ENCODE peak calls at places on chromosomes 4 and X, in four cellular contexts. N, W, Z and K are unnamed samples.

GRCh38 chr4:184457530-184458249 is 16.7 kb downstream of the IRF2 start:
- DNase-seq in N (no peak), W (no peak), Z (no peak), K (no peak)

GRCh38 chr4:95204267-95204835 is 344.4 kb downstream of the UNC5C start:
- DNase-seq in N (no peak), Z (no peak), W (peak), K (no peak)

GRCh38 chr4:45438047-45438446 is 685.8 kb downstream of the GABRG1 start:
- DNase-seq in N (peak), W (peak), Z (peak), K (no peak)

GRCh38 chr4:181896609-181897008 is 346.6 kb upstream of the TENM3 start:
- DNase-seq in N (no peak), Z (no peak), W (no peak), K (no peak)

GRCh38 chrX:20711366-20711765 is 444.7 kb upstream of the RPS6KA3 start:
- DNase-seq in N (no peak), W (no peak), Z (no peak), K (no peak)

GRCh38 chr4:111494971-111495370 is 650.3 kb upstream of the FAM241A start:
- DNase-seq in Z (no peak), W (no peak), N (no peak), K (no peak)

GRCh38 chr4:56181140-56181950 is 205.9 kb downstream of the AASDH start:
- DNase-seq in W (no peak), N (no peak), Z (peak), K (no peak)

GRCh38 chrX:67781132-67781531 is 237.3 kb downstream of the AR start:
- DNase-seq in W (no peak), N (no peak), Z (no peak), K (no peak)

GRCh38 chr4:138259296-138259695 is 17.1 kb upstream of the SLC7A11 start:
- DNase-seq in Z (peak), N (no peak), W (no peak), K (no peak)

GRCh38 chrX:53421772-53422090 is 723 bp downstream of the SMC1A start:
- DNase-seq in W (no peak), Z (no peak), N (no peak), K (no peak)

GRCh38 chr4:14887842-14888433 is 114.3 kb upstream of the CPEB2 start:
- DNase-seq in Z (peak), W (no peak), N (no peak), K (no peak)

GRCh38 chr4:4673070-4673469 is 131.2 kb upstream of the STX18 start:
- DNase-seq in Z (peak), W (no peak), N (peak), K (no peak)

GRCh38 chrX:154409222-154409871 is at the start of gene DNASE1L1:
- DNase-seq in N (peak), Z (peak), W (peak), K (no peak)

GRCh38 chr4:147776600-147777175 is 44.8 kb downstream of the ARHGAP10 start:
- DNase-seq in W (no peak), N (no peak), Z (no peak), K (no peak)

GRCh38 chr4:138175337-138175794 is 66.8 kb downstream of the SLC7A11 start:
- DNase-seq in W (no peak), N (peak), Z (peak), K (no peak)

GRCh38 chrX:53685711-53686110 is 808 bp downstream of the HUWE1 start:
- DNase-seq in Z (peak), W (no peak), N (no peak), K (no peak)

GRCh38 chr4:158958489-158959270 is 144.2 kb upstream of the RAPGEF2 start:
- DNase-seq in W (no peak), Z (peak), N (no peak), K (no peak)

GRCh38 chrX:56978172-56978571 is 17.2 kb downstream of the SPIN3 start:
- DNase-seq in N (peak), W (peak), Z (peak), K (no peak)

GRCh38 chrX:108348525-108348924 is 89.7 kb downstream of the COL4A6 start:
- DNase-seq in N (no peak), W (no peak), Z (no peak), K (no peak)

GRCh38 chr4:100240008-100240407 is 49.7 kb upstream of the DDIT4L start:
- DNase-seq in W (no peak), N (no peak), Z (no peak), K (no peak)

GRCh38 chrX:77622233-77622632 is 163.8 kb downstream of the ATRX start:
- DNase-seq in W (no peak), Z (no peak), N (no peak), K (no peak)

GRCh38 chr4:115944146-115944905 is 830.9 kb upstream of the NDST4 start:
- DNase-seq in W (no peak), Z (no peak), N (no peak), K (no peak)

GRCh38 chrX:130139474-130140201 is 26.0 kb downstream of the AIFM1 start:
- DNase-seq in N (no peak), Z (no peak), W (no peak), K (no peak)

GRCh38 chrX:16836371-16836770 is 33.8 kb downstream of the RBBP7 start:
- DNase-seq in W (no peak), N (peak), Z (peak), K (no peak)

DNA sequence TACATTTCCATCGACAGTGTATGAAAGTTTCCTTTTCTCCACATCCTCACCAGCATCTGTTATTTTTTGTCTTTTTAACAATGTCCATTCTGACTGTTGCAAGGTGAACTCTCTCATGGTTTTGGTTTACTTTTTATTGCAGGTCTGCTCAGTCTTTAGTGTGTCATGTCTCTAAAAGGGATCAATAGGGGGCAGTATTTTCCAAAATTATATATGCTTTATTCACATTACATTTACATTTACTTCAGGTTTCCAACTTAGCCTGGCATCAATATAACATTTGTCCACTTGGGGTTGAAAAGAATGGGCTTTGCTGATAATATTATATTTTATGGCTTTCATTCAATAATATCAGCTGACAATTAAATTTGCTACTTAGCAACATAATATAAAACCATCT is 265.0 kb upstream of the SLITRK2 start:
- DNase-seq in W (no peak), Z (no peak), N (peak), K (no peak)
- H3K4me3 ChIP-seq in W (no peak), Z (no peak), N (no peak), K (no peak)

GRCh38 chrX:71253253-71254091 is 468 bp downstream of the ZMYM3 start:
- DNase-seq in N (peak), Z (peak), W (no peak), K (no peak)

GRCh38 chrX:71251456-71251973 is 2.4 kb downstream of the ZMYM3 start:
- DNase-seq in W (no peak), Z (no peak), N (no peak), K (no peak)

GRCh38 chrX:71254092-71254941 is at the start of gene ZMYM3:
- DNase-seq in N (peak), Z (peak), W (peak), K (no peak)

GRCh38 chrX:71252221-71252620 is 1.7 kb downstream of the ZMYM3 start:
- DNase-seq in W (no peak), Z (no peak), N (no peak), K (no peak)

DNA sequence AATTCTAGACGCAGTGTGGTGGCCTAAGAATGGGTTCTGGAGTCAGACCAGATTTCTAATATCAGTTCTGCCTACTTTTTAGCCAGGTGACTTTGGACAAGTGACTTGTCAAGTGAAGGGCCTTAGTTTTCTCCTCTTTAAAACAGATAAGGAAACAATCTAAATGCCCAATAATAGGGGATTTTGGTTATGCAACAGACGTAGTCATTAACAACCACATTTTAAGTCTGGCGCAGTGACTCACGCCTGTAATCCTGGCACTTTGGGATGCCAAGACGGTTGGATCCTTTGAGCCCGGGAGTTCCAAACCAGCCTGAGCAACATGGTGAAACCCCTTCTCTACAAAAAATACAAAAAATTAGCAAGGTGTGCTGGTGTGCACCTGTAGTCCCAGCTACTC is 2.1 kb upstream of the ZMYM3 start:
- DNase-seq in Z (peak), W (no peak), N (no peak), K (no peak)
- TF ChIP-seq CTCF in Z (no peak), W (no peak), N (no peak), K (no peak)

DNA sequence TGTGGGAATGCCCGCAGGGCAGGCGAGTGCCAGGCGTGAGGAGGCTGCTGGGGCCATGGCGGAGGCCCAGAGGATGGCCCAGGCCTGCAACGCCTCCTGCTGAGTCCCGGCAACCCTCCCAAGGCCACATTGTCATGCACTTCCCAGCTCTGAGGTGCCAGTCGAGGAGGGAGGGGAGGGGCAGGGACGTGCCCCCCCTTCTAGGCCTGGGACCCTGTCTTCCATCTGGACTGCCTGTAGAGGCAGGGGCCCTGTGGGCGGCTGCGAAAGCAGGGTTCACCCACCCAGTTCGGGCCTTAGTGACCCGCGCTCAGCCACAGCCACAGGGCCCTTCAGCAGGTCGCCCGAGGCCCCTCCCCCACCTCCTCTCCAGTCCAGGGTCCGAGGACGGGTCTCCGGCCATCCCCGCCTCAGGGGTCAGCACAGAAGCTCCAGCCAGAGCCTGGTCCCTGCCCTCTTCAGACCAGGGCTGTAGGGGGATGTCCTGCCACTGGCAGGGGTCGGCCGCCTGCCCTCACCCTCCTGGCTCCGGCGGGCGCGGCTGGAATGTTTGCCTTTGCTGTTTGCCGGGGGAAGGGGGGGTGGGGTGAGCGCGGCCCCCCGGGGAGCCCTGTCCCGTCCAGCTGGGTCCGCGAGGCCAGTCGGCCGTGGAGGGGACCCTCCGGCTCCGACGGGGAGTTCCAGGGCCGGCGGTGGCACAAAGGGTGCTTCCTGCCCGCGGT is 26.6 kb upstream of the FGFR3 start:
- DNase-seq in W (no peak), Z (no peak), N (no peak), K (no peak)
- H3K4me3 ChIP-seq in W (peak), Z (peak), N (no peak), K (peak)

DNA sequence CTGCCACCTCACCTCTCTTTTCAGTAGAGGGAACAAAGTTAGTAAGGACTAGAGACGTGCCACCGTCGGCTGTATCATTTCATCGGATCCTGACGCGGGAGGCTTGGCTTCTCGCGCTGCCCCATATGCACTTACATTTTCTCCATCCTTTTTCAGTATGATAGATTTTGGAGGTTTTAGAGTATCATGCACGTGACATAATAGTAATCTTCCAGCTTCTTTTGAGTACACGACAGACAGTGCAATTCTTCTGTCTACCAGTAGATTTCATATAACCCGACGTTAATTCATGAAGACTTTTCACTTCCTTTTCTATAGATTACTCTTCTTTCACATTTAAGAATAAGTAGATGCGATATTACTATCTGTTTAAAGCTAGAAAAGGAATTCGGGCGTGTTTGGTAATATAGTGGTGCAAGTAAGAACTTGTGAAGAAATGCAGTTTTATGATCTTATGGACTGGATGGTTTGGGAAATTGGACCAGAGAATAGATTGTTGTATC is 995 bp downstream of the CDS1 start:
- DNase-seq in N (peak), Z (peak), W (no peak), K (no peak)
- TF ChIP-seq CTCF in N (no peak), Z (peak), W (no peak), K (no peak)

GRCh38 chr4:140858897-140859296 is 102.7 kb upstream of the TBC1D9 start:
- DNase-seq in Z (peak), W (peak), N (no peak), K (no peak)

GRCh38 chr4:140862182-140862442 is 105.9 kb upstream of the TBC1D9 start:
- DNase-seq in Z (no peak), N (no peak), W (no peak), K (no peak)

GRCh38 chr4:140856692-140857091 is 100.5 kb upstream of the TBC1D9 start:
- DNase-seq in W (peak), Z (peak), N (peak), K (no peak)

GRCh38 chr4:140861359-140862181 is 105.4 kb upstream of the TBC1D9 start:
- DNase-seq in Z (peak), N (peak), W (peak), K (peak)

GRCh38 chr4:140857111-140857510 is 100.9 kb upstream of the TBC1D9 start:
- DNase-seq in N (no peak), Z (peak), W (no peak), K (no peak)
- H3K4me3 ChIP-seq in N (no peak), Z (no peak), W (peak), K (no peak)

GRCh38 chr4:7704625-7705024 is 235.0 kb downstream of the AFAP1 start:
- DNase-seq in N (no peak), W (no peak), Z (no peak), K (no peak)

GRCh38 chr4:7705062-7705461 is 234.6 kb downstream of the AFAP1 start:
- DNase-seq in W (no peak), Z (no peak), N (no peak), K (no peak)

GRCh38 chr4:7704091-7704490 is 235.6 kb downstream of the AFAP1 start:
- DNase-seq in W (no peak), Z (no peak), N (no peak), K (no peak)

GRCh38 chr4:7701866-7702649 is 237.6 kb downstream of the AFAP1 start:
- DNase-seq in N (no peak), W (no peak), Z (peak), K (no peak)

GRCh38 chr4:7703669-7704068 is 236.0 kb downstream of the AFAP1 start:
- DNase-seq in W (no peak), N (no peak), Z (no peak), K (no peak)
- TF ChIP-seq CTCF in W (no peak), N (no peak), Z (no peak), K (no peak)

DNA sequence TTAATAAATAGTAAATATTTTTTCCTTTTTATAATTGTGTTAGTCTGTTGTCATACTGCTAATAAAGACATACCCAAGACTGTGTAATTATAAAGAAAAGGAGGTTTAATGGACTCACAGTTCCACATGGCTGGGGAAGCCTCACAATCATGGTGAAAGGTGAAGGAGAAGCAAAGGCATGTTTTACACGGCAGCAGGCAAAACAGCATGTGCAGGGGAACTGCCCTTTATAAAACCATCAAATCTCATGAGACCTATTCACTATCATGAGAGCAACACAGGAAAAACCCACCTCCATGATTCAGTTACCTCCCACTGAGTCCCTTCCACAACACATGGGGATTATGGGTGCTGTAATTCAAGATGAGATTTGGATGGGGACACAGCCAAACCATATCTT is 45.8 kb upstream of the TMPRSS11B start:
- DNase-seq in Z (no peak), N (no peak), W (no peak), K (no peak)
- H3K4me3 ChIP-seq in Z (no peak), N (no peak), W (no peak), K (no peak)